ENCODE peak calls at places on chromosomes 5 and 9, in six cellular contexts. One of them, this sample, is unnamed. For H3K9me3, the result is how much of the 10 kb centered on the place peaks cover.

GRCh38 chr5:75335952-75336624 is 932 bp upstream of the HMGCR start:
- DNase-seq in ovary: no peak
- DNase-seq in cardiac muscle cell: peak
- DNase-seq in body of pancreas: peak
- DNase-seq in upper lobe of right lung: no peak
- DNase-seq in astrocyte: peak
- DNase-seq in this sample: no peak

GRCh38 chr9:14846871-14847311 is 63.3 kb downstream of the FREM1 start:
- DNase-seq in ovary: no peak
- DNase-seq in cardiac muscle cell: peak
- DNase-seq in body of pancreas: peak
- DNase-seq in upper lobe of right lung: peak
- DNase-seq in astrocyte: peak
- DNase-seq in this sample: peak

GRCh38 chr9:135356796-135357195 is 122.8 kb upstream of the PPP1R26 start:
- DNase-seq in ovary: no peak
- DNase-seq in cardiac muscle cell: no peak
- DNase-seq in body of pancreas: no peak
- DNase-seq in upper lobe of right lung: no peak
- DNase-seq in astrocyte: no peak
- DNase-seq in this sample: no peak

GRCh38 chr9:92044945-92045344 is 70.3 kb downstream of the SPTLC1 start:
- DNase-seq in ovary: no peak
- DNase-seq in cardiac muscle cell: no peak
- DNase-seq in body of pancreas: no peak
- DNase-seq in upper lobe of right lung: no peak
- DNase-seq in astrocyte: no peak
- DNase-seq in this sample: no peak

GRCh38 chr5:66139313-66139712 is 4.8 kb upstream of the SREK1 start:
- DNase-seq in ovary: no peak
- DNase-seq in cardiac muscle cell: no peak
- DNase-seq in body of pancreas: no peak
- DNase-seq in upper lobe of right lung: no peak
- DNase-seq in astrocyte: no peak
- DNase-seq in this sample: no peak

GRCh38 chr9:35852267-35852815 is 17.9 kb downstream of the OR13J1 start:
- DNase-seq in ovary: no peak
- DNase-seq in cardiac muscle cell: no peak
- DNase-seq in body of pancreas: no peak
- DNase-seq in upper lobe of right lung: no peak
- DNase-seq in astrocyte: no peak
- DNase-seq in this sample: no peak

GRCh38 chr9:137269231-137269772 is 8.2 kb upstream of the TOR4A start:
- DNase-seq in ovary: no peak
- DNase-seq in cardiac muscle cell: no peak
- DNase-seq in body of pancreas: peak
- DNase-seq in upper lobe of right lung: peak
- DNase-seq in astrocyte: no peak
- DNase-seq in this sample: no peak

GRCh38 chr9:112065781-112066606 is 109.1 kb downstream of the SUSD1 start:
- DNase-seq in ovary: no peak
- DNase-seq in cardiac muscle cell: no peak
- DNase-seq in body of pancreas: peak
- DNase-seq in upper lobe of right lung: peak
- DNase-seq in astrocyte: peak
- DNase-seq in this sample: no peak

GRCh38 chr9:33820231-33820745 is 3.3 kb downstream of the UBE2R2 start:
- DNase-seq in ovary: no peak
- DNase-seq in cardiac muscle cell: no peak
- DNase-seq in body of pancreas: no peak
- DNase-seq in upper lobe of right lung: no peak
- DNase-seq in astrocyte: no peak
- DNase-seq in this sample: no peak

GRCh38 chr5:52562473-52562872 is 225.2 kb upstream of the ITGA1 start:
- DNase-seq in ovary: no peak
- DNase-seq in cardiac muscle cell: no peak
- DNase-seq in body of pancreas: no peak
- DNase-seq in upper lobe of right lung: no peak
- DNase-seq in astrocyte: no peak
- DNase-seq in this sample: no peak

GRCh38 chr5:33850100-33850594 is 41.6 kb downstream of the ADAMTS12 start:
- DNase-seq in ovary: no peak
- DNase-seq in cardiac muscle cell: peak
- DNase-seq in body of pancreas: no peak
- DNase-seq in upper lobe of right lung: no peak
- DNase-seq in astrocyte: peak
- DNase-seq in this sample: no peak

GRCh38 chr9:137083418-137084004 is 3.3 kb upstream of the MAN1B1 start:
- DNase-seq in ovary: peak
- DNase-seq in cardiac muscle cell: peak
- DNase-seq in body of pancreas: peak
- DNase-seq in upper lobe of right lung: peak
- DNase-seq in astrocyte: peak
- DNase-seq in this sample: peak

DNA sequence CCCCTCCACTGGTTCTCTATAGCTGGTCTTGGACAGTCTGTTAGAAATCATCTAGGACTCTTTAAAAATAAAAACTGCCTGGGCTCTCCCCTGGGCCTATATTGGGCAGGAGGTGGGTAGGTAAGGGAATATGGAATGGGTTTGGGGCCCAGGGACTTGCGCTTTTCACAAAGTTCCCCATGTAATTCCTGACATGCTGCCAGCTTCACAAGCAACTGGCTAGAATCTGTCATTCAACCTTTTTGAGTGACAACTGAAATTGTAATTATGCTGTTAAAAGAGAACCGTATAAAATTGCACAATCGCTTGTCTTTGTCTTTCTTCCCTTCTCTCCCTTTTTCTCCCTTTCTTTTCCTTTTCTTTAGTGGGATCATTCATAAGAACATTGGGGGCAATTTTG is 603.1 kb downstream of the EBF1 start:
- DNase-seq in ovary: no peak
- DNase-seq in cardiac muscle cell: no peak
- DNase-seq in body of pancreas: no peak
- DNase-seq in upper lobe of right lung: no peak
- DNase-seq in astrocyte: no peak
- DNase-seq in this sample: no peak
- TF ChIP-seq CTCF in ovary: no peak
- TF ChIP-seq CTCF in cardiac muscle cell: no peak
- TF ChIP-seq CTCF in body of pancreas: no peak
- TF ChIP-seq CTCF in upper lobe of right lung: no peak
- TF ChIP-seq CTCF in astrocyte: no peak
- TF ChIP-seq CTCF in this sample: no peak

DNA sequence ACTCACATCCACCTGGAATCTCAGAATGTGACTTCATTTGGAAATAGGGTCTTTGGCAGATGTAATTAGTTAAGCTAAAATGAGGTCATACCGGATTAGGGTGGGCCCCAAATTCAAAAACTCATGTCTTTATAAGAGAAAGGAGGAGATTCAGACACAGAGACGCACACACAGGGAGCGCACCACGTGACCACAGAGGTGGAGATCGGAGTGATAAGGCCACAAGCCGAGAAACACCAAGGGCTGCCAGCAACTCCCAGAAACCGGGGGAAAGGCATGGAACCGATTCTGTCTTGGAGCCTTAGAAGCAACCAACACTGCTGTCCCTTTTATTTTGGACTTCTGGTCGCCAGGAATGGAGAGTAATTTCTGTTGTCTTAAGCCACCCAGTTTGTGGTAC is 31.8 kb upstream of the LMX1B start:
- DNase-seq in ovary: no peak
- DNase-seq in cardiac muscle cell: no peak
- DNase-seq in body of pancreas: no peak
- DNase-seq in upper lobe of right lung: no peak
- DNase-seq in astrocyte: no peak
- DNase-seq in this sample: no peak
- H3K9me3 ChIP-seq in ovary: under half
- H3K9me3 ChIP-seq in cardiac muscle cell: under half
- H3K9me3 ChIP-seq in body of pancreas: under half
- H3K9me3 ChIP-seq in upper lobe of right lung: under half
- H3K9me3 ChIP-seq in astrocyte: under half
- H3K9me3 ChIP-seq in this sample: under half

GRCh38 chr9:133832836-133833235 is 94.7 kb upstream of the SARDH start:
- DNase-seq in ovary: no peak
- DNase-seq in cardiac muscle cell: no peak
- DNase-seq in body of pancreas: no peak
- DNase-seq in upper lobe of right lung: no peak
- DNase-seq in astrocyte: no peak
- DNase-seq in this sample: no peak
- H3K4me3 ChIP-seq in ovary: no peak
- H3K4me3 ChIP-seq in cardiac muscle cell: no peak
- H3K4me3 ChIP-seq in body of pancreas: no peak
- H3K4me3 ChIP-seq in upper lobe of right lung: no peak
- H3K4me3 ChIP-seq in astrocyte: no peak
- H3K4me3 ChIP-seq in this sample: no peak

GRCh38 chr5:14405706-14406553 is 175.7 kb upstream of the OTULINL start:
- DNase-seq in ovary: no peak
- DNase-seq in cardiac muscle cell: peak
- DNase-seq in body of pancreas: peak
- DNase-seq in upper lobe of right lung: no peak
- DNase-seq in astrocyte: peak
- DNase-seq in this sample: no peak

GRCh38 chr5:14407746-14408175 is 173.8 kb upstream of the OTULINL start:
- DNase-seq in ovary: peak
- DNase-seq in cardiac muscle cell: peak
- DNase-seq in body of pancreas: peak
- DNase-seq in upper lobe of right lung: no peak
- DNase-seq in astrocyte: peak
- DNase-seq in this sample: no peak

GRCh38 chr5:14407051-14407450 is 174.5 kb upstream of the OTULINL start:
- DNase-seq in ovary: peak
- DNase-seq in cardiac muscle cell: no peak
- DNase-seq in body of pancreas: no peak
- DNase-seq in upper lobe of right lung: no peak
- DNase-seq in astrocyte: no peak
- DNase-seq in this sample: no peak

GRCh38 chr5:14406554-14406849 is 175.1 kb upstream of the OTULINL start:
- DNase-seq in ovary: peak
- DNase-seq in cardiac muscle cell: peak
- DNase-seq in body of pancreas: no peak
- DNase-seq in upper lobe of right lung: no peak
- DNase-seq in astrocyte: peak
- DNase-seq in this sample: no peak

DNA sequence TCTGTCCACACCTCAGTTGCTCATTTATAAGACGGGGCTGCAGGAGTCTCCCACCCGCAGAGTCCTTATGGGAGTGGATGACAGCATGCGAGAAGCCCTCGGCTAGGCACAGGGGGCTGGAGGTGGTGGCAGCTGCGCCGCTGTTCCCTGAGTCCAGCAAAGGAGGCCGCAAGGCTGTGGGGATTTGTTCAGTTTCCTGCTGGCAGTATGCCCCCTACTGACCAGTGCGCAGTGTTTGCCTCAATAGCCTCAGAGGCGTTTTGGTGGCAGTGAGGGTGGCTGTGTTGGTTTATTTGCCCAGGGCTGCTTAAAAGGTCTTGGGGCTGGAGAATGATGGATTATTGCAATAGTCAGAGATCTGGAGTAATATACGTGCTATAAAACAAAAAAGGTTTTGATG is 176.3 kb upstream of the OTULINL start:
- DNase-seq in ovary: no peak
- DNase-seq in cardiac muscle cell: no peak
- DNase-seq in body of pancreas: no peak
- DNase-seq in upper lobe of right lung: no peak
- DNase-seq in astrocyte: peak
- DNase-seq in this sample: no peak
- TF ChIP-seq CTCF in ovary: no peak
- TF ChIP-seq CTCF in cardiac muscle cell: peak
- TF ChIP-seq CTCF in body of pancreas: no peak
- TF ChIP-seq CTCF in upper lobe of right lung: no peak
- TF ChIP-seq CTCF in astrocyte: peak
- TF ChIP-seq CTCF in this sample: no peak

GRCh38 chr9:81320909-81321482 is 368.4 kb downstream of the TLE1 start:
- DNase-seq in ovary: no peak
- DNase-seq in cardiac muscle cell: no peak
- DNase-seq in body of pancreas: no peak
- DNase-seq in upper lobe of right lung: no peak
- DNase-seq in astrocyte: no peak
- DNase-seq in this sample: no peak
- H3K9me3 ChIP-seq in ovary: under half
- H3K9me3 ChIP-seq in cardiac muscle cell: under half
- H3K9me3 ChIP-seq in body of pancreas: under half
- H3K9me3 ChIP-seq in upper lobe of right lung: under half
- H3K9me3 ChIP-seq in astrocyte: under half
- H3K9me3 ChIP-seq in this sample: under half

GRCh38 chr9:130432796-130433167 is 12.0 kb upstream of the ASS1 start:
- DNase-seq in ovary: no peak
- DNase-seq in cardiac muscle cell: no peak
- DNase-seq in body of pancreas: no peak
- DNase-seq in upper lobe of right lung: no peak
- DNase-seq in astrocyte: no peak
- DNase-seq in this sample: no peak
- H3K4me3 ChIP-seq in ovary: no peak
- H3K4me3 ChIP-seq in cardiac muscle cell: no peak
- H3K4me3 ChIP-seq in body of pancreas: no peak
- H3K4me3 ChIP-seq in upper lobe of right lung: no peak
- H3K4me3 ChIP-seq in astrocyte: peak
- H3K4me3 ChIP-seq in this sample: no peak

This sample was measured in uterus.